ENCODE peak calls at places on chromosomes 3 and 15, in eight cellular contexts. Q is activated CD8-positive, alpha-beta T cell treated with anti-CD3 and anti-CD28 coated beads for 36 hours; A is thoracic aorta; Y is foreskin fibroblast; D is A549; W is B cell; H is RWPE1; Z is GM12878. O is an unnamed sample.

GRCh38 chr15:70956196-70956595 is 63.6 kb downstream of the LRRC49 start:
- DNase-seq in Q (no peak), A (no peak), Y (peak; percentile 79), D (no peak), W (no peak), H (no peak), Z (no peak), O (no peak)

GRCh38 chr15:43776718-43777292 is at the start of gene ELL3:
- DNase-seq in Q (peak; percentile 81), A (no peak), Y (peak; percentile 87), D (peak; percentile 69), W (peak; percentile 79), H (peak; percentile 83), Z (no peak), O (peak; percentile 61)

GRCh38 chr3:190369701-190370295 is 18.2 kb upstream of the CLDN16 start:
- DNase-seq in Q (no peak), A (no peak), Y (peak; percentile 24), D (no peak), W (no peak), H (peak; percentile 65), Z (no peak), O (no peak)

GRCh38 chr3:183980408-183980807 is 37.3 kb downstream of the ABCC5 start:
- DNase-seq in Q (no peak), A (no peak), Y (peak; percentile 58), D (no peak), W (no peak), H (no peak), Z (no peak), O (no peak)

GRCh38 chr3:32593903-32594525 is 23.4 kb upstream of the DYNC1LI1 start:
- DNase-seq in Q (no peak), A (no peak), Y (peak; percentile 59), D (no peak), W (no peak), H (peak; percentile 3), Z (no peak), O (no peak)

GRCh38 chr3:185813205-185813604 is 11.6 kb downstream of the IGF2BP2 start:
- DNase-seq in Q (no peak), A (no peak), Y (peak; percentile 40), D (no peak), W (no peak), H (no peak), Z (no peak), O (no peak)

GRCh38 chr3:12833226-12834161 is 7.9 kb downstream of the RPL32 start:
- DNase-seq in Q (no peak), A (no peak), Y (peak; percentile 33), D (no peak), W (no peak), H (no peak), Z (no peak), O (no peak)

GRCh38 chr15:52093539-52094502 is 18.8 kb downstream of the BCL2L10 start:
- DNase-seq in Q (no peak), A (peak; percentile 19), Y (peak; percentile 98), D (peak; percentile 86), W (no peak), H (peak; percentile 93), Z (no peak), O (no peak)

GRCh38 chr3:154148541-154148940 is 27.4 kb downstream of the ARHGEF26 start:
- DNase-seq in Q (no peak), A (no peak), Y (no peak), D (no peak), W (no peak), H (no peak), Z (no peak), O (no peak)

GRCh38 chr15:89244512-89244869 is 712 bp downstream of the FANCI start:
- DNase-seq in Q (no peak), A (no peak), Y (no peak), D (no peak), W (no peak), H (peak; percentile 41), Z (no peak), O (no peak)

GRCh38 chr3:112097378-112097777 is 11.2 kb downstream of the C3orf52 start:
- DNase-seq in Q (peak; percentile 42), A (peak; percentile 47), Y (peak; percentile 98), D (peak; percentile 94), W (no peak), H (peak; percentile 91), Z (no peak), O (no peak)

GRCh38 chr3:126365351-126366274 is 8.4 kb upstream of the KLF15 start:
- DNase-seq in Q (no peak), A (no peak), Y (no peak), D (no peak), W (no peak), H (no peak), Z (no peak), O (no peak)
- TF ChIP-seq CTCF in Q (no peak), A (no peak), Y (no peak), D (no peak), W (no peak), H (no peak), Z (no peak), O (no peak)

GRCh38 chr15:78079296-78080087 is 2.0 kb upstream of the TBC1D2B start:
- DNase-seq in Q (no peak), A (no peak), Y (no peak), D (no peak), W (no peak), H (no peak), Z (no peak), O (no peak)

GRCh38 chr15:78077860-78078187 is 313 bp upstream of the TBC1D2B start:
- DNase-seq in Q (no peak), A (no peak), Y (no peak), D (no peak), W (no peak), H (no peak), Z (no peak), O (no peak)

GRCh38 chr15:78076231-78077052 is 1.1 kb downstream of the TBC1D2B start:
- DNase-seq in Q (peak; percentile 31), A (no peak), Y (peak; percentile 50), D (no peak), W (no peak), H (no peak), Z (no peak), O (no peak)

GRCh38 chr15:78075490-78076230 is 1.9 kb downstream of the TBC1D2B start:
- DNase-seq in Q (no peak), A (no peak), Y (peak; percentile 89), D (peak; percentile 38), W (no peak), H (peak; percentile 39), Z (no peak), O (no peak)

DNA sequence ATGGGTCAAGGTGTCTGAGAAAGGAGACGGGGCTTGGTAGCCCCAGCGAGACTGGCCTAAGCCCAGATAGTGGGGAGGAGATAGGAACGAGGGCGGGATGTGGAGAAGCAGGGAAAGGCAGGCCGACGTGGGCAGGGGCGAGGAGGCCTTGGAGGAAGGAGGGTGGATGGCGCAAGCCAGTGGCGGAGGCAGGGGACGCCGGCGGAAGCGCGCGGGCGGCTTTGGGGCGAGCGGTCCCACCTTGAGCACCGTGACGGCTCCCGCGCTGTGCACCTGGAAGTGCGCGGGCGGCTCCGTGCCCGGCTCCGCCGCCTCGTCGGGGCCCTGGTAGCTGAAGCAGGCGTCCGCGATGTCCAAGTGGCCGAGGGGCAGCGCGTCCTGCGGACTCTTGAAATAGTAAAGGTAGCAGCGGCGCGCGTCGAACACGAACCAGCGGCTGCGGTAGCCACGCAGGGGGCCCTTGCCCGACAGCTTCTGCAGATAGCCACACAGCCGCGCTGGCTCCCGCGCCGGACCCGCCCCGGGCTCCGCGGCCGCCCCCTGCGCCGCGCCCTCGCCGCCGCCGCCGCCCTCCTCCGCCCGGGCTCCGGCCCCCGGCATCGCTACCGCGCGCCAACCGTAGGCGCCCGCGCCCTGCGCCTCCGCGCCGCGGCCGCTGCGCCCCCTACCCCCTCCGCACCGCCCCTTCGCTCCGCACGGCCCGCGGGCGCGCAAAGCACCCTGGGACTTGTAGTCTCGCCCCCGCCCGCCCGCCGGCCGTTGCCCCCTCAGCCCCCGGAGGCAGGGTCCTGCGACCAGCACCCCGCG is at the start of gene TBC1D2B:
- DNase-seq in Q (peak; percentile 71), A (no peak), Y (peak; percentile 83), D (peak; percentile 58), W (peak; percentile 91), H (peak; percentile 63), Z (no peak), O (no peak)
- TF ChIP-seq CTCF in Q (no peak), A (no peak), Y (no peak), D (peak; percentile 31), W (peak; percentile 12), H (no peak), Z (no peak), O (no peak)

DNA sequence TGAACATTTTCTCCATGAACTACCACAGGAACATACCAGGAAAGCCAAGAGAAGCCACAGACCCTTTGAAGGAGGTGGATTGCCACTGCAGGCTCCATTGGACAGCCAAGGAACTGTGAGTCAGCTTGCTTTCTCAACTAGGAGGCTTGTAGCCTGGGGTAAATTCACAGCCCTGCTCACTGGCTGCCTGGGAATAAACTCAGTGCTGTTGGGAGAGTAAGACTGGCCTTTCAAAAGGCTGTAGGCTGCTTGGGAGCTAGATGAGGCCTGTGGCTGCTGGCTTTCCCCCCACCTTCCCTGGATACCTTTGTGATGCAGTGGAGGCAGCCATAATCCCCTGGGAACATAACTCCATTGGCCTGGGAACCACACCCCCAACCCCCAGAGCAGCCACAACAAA is 223.5 kb upstream of the RBMS3 start:
- DNase-seq in Q (no peak), A (no peak), Y (peak; percentile 77), D (no peak), W (no peak), H (no peak), Z (no peak), O (no peak)
- TF ChIP-seq CTCF in Q (no peak), A (no peak), Y (no peak), D (no peak), W (no peak), H (no peak), Z (no peak), O (no peak)

GRCh38 chr3:120352017-120352416 is 2.9 kb upstream of the LRRC58 start:
- DNase-seq in Q (no peak), A (no peak), Y (no peak), D (no peak), W (no peak), H (no peak), Z (no peak), O (no peak)

GRCh38 chr3:120353463-120353862 is 4.3 kb upstream of the LRRC58 start:
- DNase-seq in Q (no peak), A (no peak), Y (peak; percentile 33), D (no peak), W (no peak), H (no peak), Z (no peak), O (no peak)

GRCh38 chr3:120355486-120355885 is 6.3 kb upstream of the LRRC58 start:
- DNase-seq in Q (no peak), A (no peak), Y (no peak), D (no peak), W (no peak), H (no peak), Z (no peak), O (no peak)

DNA sequence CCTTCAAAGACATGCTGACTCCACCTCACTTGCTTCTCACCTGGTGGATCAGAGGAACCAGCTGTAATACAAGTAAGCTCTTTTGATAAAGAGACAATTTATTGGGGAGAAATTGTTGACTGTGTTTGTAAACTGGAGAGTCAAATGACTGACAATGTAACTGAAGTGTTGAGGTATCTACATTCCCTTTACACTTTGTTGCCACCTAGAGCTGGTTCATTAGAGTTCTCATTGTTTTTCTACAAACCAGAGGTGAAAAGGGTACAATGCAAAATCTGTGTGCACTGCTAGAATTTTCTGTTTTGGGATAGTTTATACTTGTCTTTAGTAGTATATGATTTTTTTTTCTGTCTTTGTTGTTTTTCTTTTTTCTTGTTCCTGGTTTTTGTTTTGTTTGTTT is 8.7 kb upstream of the LRRC58 start:
- DNase-seq in Q (no peak), A (no peak), Y (no peak), D (no peak), W (no peak), H (no peak), Z (no peak), O (no peak)
- TF ChIP-seq CTCF in Q (no peak), A (no peak), Y (no peak), D (no peak), W (no peak), H (no peak), Z (no peak), O (no peak)

GRCh38 chr3:52682016-52682415 is 3.7 kb downstream of the PBRM1 start:
- DNase-seq in Q (peak; percentile 41), A (no peak), Y (peak; percentile 95), D (peak; percentile 49), W (no peak), H (no peak), Z (no peak), O (no peak)
- TF ChIP-seq CTCF in Q (no peak), A (no peak), Y (no peak), D (peak; percentile 21), W (no peak), H (no peak), Z (peak; percentile 16), O (no peak)

O was measured in CD14-positive monocyte.